ENCODE peak calls at places on chromosomes 3 and 15, in seven cellular contexts. M is upper lobe of right lung; I is stomach; O is HS-5; K is NCI-H1930; T is activated T-cell treated with anti-CD3 and anti-CD28 coated beads, Interleukin-2, amount 50 U/mL, for 72 hours; B is anterior cingulate cortex. L is an unnamed sample.

GRCh38 chr15:59567369-59567768 is 44.2 kb upstream of the GCNT3 start:
- DNase-seq in I (peak), M (no peak), O (no peak), B (no peak), K (no peak), T (no peak), L (no peak)

GRCh38 chr3:125374501-125374995 is 577 bp downstream of the ZNF148 start:
- DNase-seq in K (no peak), B (peak), O (no peak), I (peak), M (peak), T (peak), L (no peak)

GRCh38 chr3:188905991-188906635 is 265.7 kb upstream of the TPRG1 start:
- DNase-seq in B (peak), T (no peak), O (no peak), M (no peak), I (no peak), K (no peak), L (no peak)

GRCh38 chr3:157626817-157627216 is 123.6 kb upstream of the VEPH1 start:
- DNase-seq in I (no peak), B (no peak), T (no peak), M (no peak), O (no peak), K (no peak), L (no peak)

GRCh38 chr3:29385056-29385455 is 104.2 kb downstream of the RBMS3 start:
- DNase-seq in T (no peak), M (no peak), I (no peak), K (no peak), B (no peak), O (no peak), L (peak)

GRCh38 chr15:63221346-63221745 is 31.9 kb downstream of the RAB8B start:
- DNase-seq in O (no peak), I (no peak), B (no peak), T (no peak), K (no peak), M (no peak), L (no peak)

GRCh38 chr3:158106773-158107461 is 697 bp upstream of the SHOX2 start:
- DNase-seq in O (no peak), K (no peak), T (no peak), B (no peak), M (no peak), I (no peak), L (no peak)

GRCh38 chr3:183701744-183702143 is 4.1 kb downstream of the YEATS2 start:
- DNase-seq in B (no peak), I (no peak), O (no peak), M (no peak), K (no peak), T (no peak), L (no peak)

GRCh38 chr15:51380999-51381806 is 39.7 kb downstream of the GLDN start:
- DNase-seq in M (no peak), K (peak), T (peak), B (no peak), O (peak), I (peak), L (peak)

GRCh38 chr3:16869606-16870005 is 15.1 kb upstream of the PLCL2 start:
- DNase-seq in M (no peak), O (no peak), B (no peak), K (no peak), I (no peak), T (no peak), L (no peak)

GRCh38 chr15:65655026-65655425 is 33.3 kb downstream of the SLC24A1 start:
- DNase-seq in I (no peak), B (no peak), O (no peak), T (no peak), K (no peak), M (no peak), L (peak)

GRCh38 chr3:171757377-171758034 is 52.8 kb downstream of the PLD1 start:
- DNase-seq in T (no peak), B (no peak), O (no peak), K (no peak), I (no peak), M (no peak), L (no peak)

GRCh38 chr3:5694267-5694666 is 506.8 kb downstream of the EDEM1 start:
- DNase-seq in O (no peak), T (no peak), B (no peak), M (no peak), I (no peak), K (no peak), L (no peak)

GRCh38 chr3:100395674-100396073 is 5.2 kb downstream of the TOMM70 start:
- DNase-seq in I (no peak), M (no peak), O (no peak), T (no peak), K (no peak), B (no peak), L (no peak)

GRCh38 chr3:146972726-146973125 is 367.6 kb upstream of the PLSCR5 start:
- DNase-seq in T (no peak), B (no peak), I (no peak), K (no peak), O (no peak), M (no peak), L (no peak)

GRCh38 chr15:59687831-59688230 is 1.3 kb downstream of the BNIP2 start:
- DNase-seq in B (no peak), M (no peak), T (no peak), O (no peak), I (no peak), K (no peak), L (no peak)

GRCh38 chr15:43896543-43896942 is 69.7 kb downstream of the WDR76 start:
- DNase-seq in T (no peak), B (no peak), K (no peak), O (no peak), I (no peak), M (no peak), L (no peak)

GRCh38 chr3:171353423-171353822 is 106.8 kb downstream of the TNIK start:
- DNase-seq in T (no peak), O (no peak), K (no peak), B (no peak), I (no peak), M (no peak), L (no peak)

GRCh38 chr3:99131876-99132275 is 230.4 kb upstream of the DCBLD2 start:
- DNase-seq in O (no peak), K (no peak), B (no peak), I (no peak), M (no peak), T (no peak), L (no peak)

GRCh38 chr3:107841864-107842263 is 249.0 kb downstream of the CD47 start:
- DNase-seq in K (no peak), O (no peak), M (no peak), T (no peak), B (no peak), I (no peak), L (no peak)

GRCh38 chr15:66789029-66790025 is 87.3 kb downstream of the SMAD6 start:
- DNase-seq in K (no peak), T (no peak), I (peak), B (no peak), M (peak), O (no peak), L (no peak)

GRCh38 chr3:71389911-71390573 is 193.5 kb downstream of the FOXP1 start:
- DNase-seq in I (peak), B (no peak), K (no peak), M (peak), O (no peak), T (no peak), L (no peak)

GRCh38 chr3:134030382-134030753 is 643 bp upstream of the SLCO2A1 start:
- DNase-seq in B (no peak), I (no peak), K (no peak), M (no peak), O (no peak), T (no peak), L (no peak)

GRCh38 chr15:42688301-42688700 is 48.6 kb downstream of the CDAN1 start:
- DNase-seq in I (no peak), K (no peak), M (no peak), O (no peak), T (no peak), B (no peak), L (no peak)

GRCh38 chr3:139218046-139218445 is 125.8 kb upstream of the MRPS22 start:
- DNase-seq in M (no peak), B (no peak), I (no peak), O (no peak), K (no peak), T (no peak), L (no peak)

GRCh38 chr15:84981711-84982300 is at the start of gene PDE8A:
- DNase-seq in K (peak), I (peak), M (no peak), O (no peak), B (no peak), T (peak), L (no peak)

GRCh38 chr3:56622381-56622780 is 60.7 kb downstream of the TASOR start:
- DNase-seq in K (no peak), T (no peak), I (no peak), B (no peak), M (no peak), O (no peak), L (no peak)

GRCh38 chr3:20916966-20917606 is 731.1 kb upstream of the SGO1 start:
- DNase-seq in B (no peak), M (no peak), T (no peak), O (no peak), I (no peak), K (no peak), L (no peak)

GRCh38 chr15:38690737-38691332 is 126.2 kb upstream of the RASGRP1 start:
- DNase-seq in K (peak), T (peak), O (no peak), B (peak), I (peak), M (no peak), L (no peak)

GRCh38 chr3:22089284-22089683 is 338.3 kb upstream of the ZNF385D start:
- DNase-seq in T (no peak), M (no peak), I (no peak), O (no peak), B (no peak), K (no peak), L (no peak)

GRCh38 chr3:107269081-107269480 is 108.2 kb upstream of the CCDC54 start:
- DNase-seq in T (no peak), I (no peak), B (no peak), K (no peak), M (no peak), O (no peak), L (no peak)

GRCh38 chr3:171822707-171823106 is 12.4 kb upstream of the PLD1 start:
- DNase-seq in B (no peak), M (no peak), I (no peak), O (no peak), K (no peak), T (no peak), L (no peak)

GRCh38 chr3:149581248-149581647 is 76.6 kb downstream of the WWTR1 start:
- DNase-seq in B (no peak), M (no peak), K (no peak), I (no peak), O (no peak), T (no peak), L (no peak)

GRCh38 chr15:78322724-78323395 is 17.3 kb upstream of the CRABP1 start:
- DNase-seq in B (no peak), O (no peak), T (no peak), I (no peak), K (no peak), M (no peak), L (no peak)

GRCh38 chr15:73341886-73342600 is 26.7 kb downstream of the HCN4 start:
- DNase-seq in M (no peak), I (no peak), T (no peak), K (no peak), O (no peak), B (peak), L (no peak)